ENCODE peak calls at places on chromosome 21, in five cellular contexts. Q is IMR-90, K is WTC11, W is colonic mucosa, C is progenitor cell of endocrine pancreas. P is an unnamed sample.

GRCh38 chr21:36150192-36150711 is 6.4 kb upstream of the DOP1B start:
- DNase-seq in Q (peak), W (no peak), K (no peak), C (no peak), P (peak)

GRCh38 chr21:41207401-41208388 is 39.7 kb downstream of the BACE2 start:
- DNase-seq in C (no peak), W (peak), K (no peak), Q (peak), P (no peak)

GRCh38 chr21:17786219-17787181 is 32.7 kb downstream of the C21orf91 start:
- DNase-seq in K (no peak), C (no peak), W (no peak), Q (no peak), P (no peak)

GRCh38 chr21:15604424-15604823 is 125.4 kb upstream of the USP25 start:
- DNase-seq in K (no peak), C (no peak), W (no peak), Q (peak), P (no peak)

GRCh38 chr21:37837381-37837780 is 78.9 kb downstream of the KCNJ6 start:
- DNase-seq in W (no peak), Q (no peak), K (no peak), C (no peak), P (no peak)

GRCh38 chr21:28798798-28799197 is 193.9 kb downstream of the LTN1 start:
- DNase-seq in Q (peak), K (no peak), C (no peak), W (no peak), P (no peak)

GRCh38 chr21:42187976-42188653 is 30.8 kb upstream of the ABCG1 start:
- DNase-seq in Q (no peak), W (no peak), K (no peak), C (no peak), P (no peak)

GRCh38 chr21:42666023-42666747 is 12.8 kb downstream of the PDE9A start:
- DNase-seq in C (no peak), W (no peak), Q (no peak), K (peak), P (no peak)

GRCh38 chr21:36472377-36472776 is 7.5 kb downstream of the CLDN14 start:
- DNase-seq in W (no peak), Q (no peak), C (no peak), K (no peak), P (no peak)

GRCh38 chr21:35116777-35117176 is 67.7 kb upstream of the RUNX1 start:
- DNase-seq in Q (no peak), K (no peak), W (no peak), C (no peak), P (no peak)

GRCh38 chr21:35120631-35121180 is 71.6 kb upstream of the RUNX1 start:
- DNase-seq in W (no peak), C (no peak), K (no peak), Q (no peak), P (no peak)
- TF ChIP-seq CTCF in W (no peak), C (no peak), K (no peak), Q (no peak), P (no peak)

GRCh38 chr21:33267250-33267649 is 1.1 kb downstream of the IL10RB start:
- DNase-seq in Q (no peak), C (no peak), W (no peak), K (no peak), P (no peak)
- TF ChIP-seq CTCF in Q (no peak), C (no peak), W (no peak), K (no peak), P (no peak)

GRCh38 chr21:34857874-34858273 is 189.1 kb downstream of the CLIC6 start:
- DNase-seq in Q (no peak), C (no peak), K (no peak), W (no peak), P (no peak)
- TF ChIP-seq CTCF in Q (peak), C (peak), K (no peak), W (no peak), P (peak)

GRCh38 chr21:46550511-46550941 is 54.4 kb downstream of the S100B start:
- DNase-seq in K (no peak), Q (no peak), W (no peak), C (no peak), P (no peak)

GRCh38 chr21:46552274-46552673 is 52.6 kb downstream of the S100B start:
- DNase-seq in C (no peak), W (no peak), K (no peak), Q (no peak), P (no peak)

GRCh38 chr21:46552865-46553379 is 52.0 kb downstream of the S100B start:
- DNase-seq in C (no peak), K (no peak), Q (no peak), W (no peak), P (no peak)

GRCh38 chr21:46549650-46550049 is 55.2 kb downstream of the S100B start:
- DNase-seq in W (no peak), C (no peak), K (no peak), Q (no peak), P (no peak)

DNA sequence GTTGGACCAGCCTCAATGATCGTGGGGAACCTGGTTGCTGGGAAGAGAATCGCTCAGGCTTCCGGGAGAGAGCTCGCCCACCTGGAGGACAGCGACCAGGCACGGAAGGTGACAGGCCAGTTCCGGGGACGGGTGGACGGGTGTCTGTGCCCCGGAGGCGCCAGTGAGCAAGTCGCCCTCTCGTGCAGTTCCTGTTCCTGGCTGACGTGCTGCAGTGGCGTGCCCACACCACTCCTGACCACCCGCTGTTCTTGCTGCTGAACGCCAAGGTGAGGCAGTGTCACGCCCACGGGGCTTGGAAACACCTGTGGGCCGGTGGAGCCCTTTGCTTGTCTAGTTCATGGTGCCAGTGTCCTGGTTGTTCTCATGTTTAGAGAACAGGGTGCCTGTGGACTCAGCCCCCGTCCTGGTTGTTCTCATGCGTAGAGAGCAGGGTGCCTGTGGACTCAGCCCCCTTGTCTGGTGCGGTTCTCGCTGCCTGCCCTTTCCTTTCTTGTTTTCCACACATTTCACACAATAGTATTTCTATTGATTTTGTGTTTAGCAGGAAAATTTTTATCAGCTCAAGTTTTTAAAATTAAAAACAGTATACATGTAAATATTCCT is 53.1 kb downstream of the S100B start:
- DNase-seq in C (no peak), Q (no peak), W (no peak), K (peak), P (no peak)
- TF ChIP-seq CTCF in C (no peak), Q (no peak), W (no peak), K (no peak), P (no peak)

GRCh38 chr21:44797775-44798174 is 3.8 kb downstream of the UBE2G2 start:
- DNase-seq in W (no peak), C (no peak), Q (no peak), K (no peak), P (no peak)

GRCh38 chr21:44802396-44803153 is 955 bp upstream of the UBE2G2 start:
- DNase-seq in W (no peak), K (no peak), Q (no peak), C (no peak), P (no peak)

GRCh38 chr21:44801468-44802395 is at the start of gene UBE2G2:
- DNase-seq in K (peak), Q (peak), W (peak), C (peak), P (no peak)

GRCh38 chr21:44800971-44801467 is 601 bp downstream of the UBE2G2 start:
- DNase-seq in W (peak), Q (peak), K (no peak), C (no peak), P (no peak)

DNA sequence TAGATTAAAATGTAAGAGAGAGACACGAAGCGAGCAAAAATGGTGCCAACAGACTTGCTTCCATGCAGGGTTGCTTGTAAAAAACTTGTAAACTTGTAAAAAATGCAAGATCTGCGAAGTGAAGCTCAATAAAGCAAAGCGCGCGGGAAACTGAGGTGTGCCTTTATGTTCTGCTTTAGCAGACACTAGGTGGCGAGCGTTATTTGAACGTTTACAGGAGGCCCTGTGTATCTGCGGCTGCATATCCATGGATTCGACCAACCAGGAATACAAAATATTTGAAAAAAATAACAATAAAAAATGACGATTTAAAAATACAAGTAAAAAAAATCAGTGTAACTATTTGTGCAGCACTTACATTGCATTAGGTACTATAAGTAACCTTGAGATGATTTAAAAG is 1.5 kb downstream of the UBE2G2 start:
- DNase-seq in K (no peak), C (no peak), W (peak), Q (peak), P (no peak)
- TF ChIP-seq CTCF in K (no peak), C (peak), W (peak), Q (peak), P (peak)

GRCh38 chr21:31420354-31420753 is 76.3 kb upstream of the TIAM1 start:
- DNase-seq in K (no peak), W (no peak), Q (no peak), C (no peak), P (no peak)

GRCh38 chr21:31418355-31419001 is 74.4 kb upstream of the TIAM1 start:
- DNase-seq in W (no peak), K (no peak), C (no peak), Q (no peak), P (no peak)

GRCh38 chr21:31413698-31414097 is 69.6 kb upstream of the TIAM1 start:
- DNase-seq in Q (no peak), W (no peak), C (no peak), K (no peak), P (no peak)

GRCh38 chr21:31414601-31415000 is 70.5 kb upstream of the TIAM1 start:
- DNase-seq in K (no peak), W (no peak), C (no peak), Q (no peak), P (no peak)

DNA sequence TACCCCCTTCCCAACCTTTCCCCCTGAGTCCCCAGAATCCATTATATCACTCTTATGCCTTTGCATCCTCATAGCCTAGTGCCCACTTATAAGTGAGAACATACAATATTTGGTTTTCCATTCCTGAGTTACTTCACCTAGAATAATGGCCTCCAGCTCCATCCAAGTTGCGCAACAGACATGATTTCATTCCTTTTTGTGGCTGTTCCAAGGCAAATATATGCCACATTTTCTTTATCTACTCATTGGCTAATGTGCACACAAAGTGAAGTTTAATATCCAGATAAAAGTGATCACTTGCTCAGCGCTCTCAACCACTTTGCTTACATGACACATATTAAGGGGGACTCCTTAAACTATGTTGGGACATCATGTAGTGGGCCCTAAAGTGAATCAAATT is 72.4 kb upstream of the TIAM1 start:
- DNase-seq in W (no peak), C (no peak), K (no peak), Q (no peak), P (no peak)
- TF ChIP-seq CTCF in W (no peak), C (no peak), K (no peak), Q (no peak), P (no peak)

GRCh38 chr21:31142600-31142999 is 104.3 kb upstream of the KRTAP19-8 start:
- DNase-seq in C (no peak), Q (no peak), K (no peak), W (no peak), P (no peak)
- TF ChIP-seq CTCF in C (no peak), Q (no peak), K (no peak), W (no peak), P (peak)

GRCh38 chr21:16650984-16651383 is 861.9 kb upstream of the CXADR start:
- DNase-seq in Q (no peak), K (no peak), C (no peak), W (no peak), P (no peak)

DNA sequence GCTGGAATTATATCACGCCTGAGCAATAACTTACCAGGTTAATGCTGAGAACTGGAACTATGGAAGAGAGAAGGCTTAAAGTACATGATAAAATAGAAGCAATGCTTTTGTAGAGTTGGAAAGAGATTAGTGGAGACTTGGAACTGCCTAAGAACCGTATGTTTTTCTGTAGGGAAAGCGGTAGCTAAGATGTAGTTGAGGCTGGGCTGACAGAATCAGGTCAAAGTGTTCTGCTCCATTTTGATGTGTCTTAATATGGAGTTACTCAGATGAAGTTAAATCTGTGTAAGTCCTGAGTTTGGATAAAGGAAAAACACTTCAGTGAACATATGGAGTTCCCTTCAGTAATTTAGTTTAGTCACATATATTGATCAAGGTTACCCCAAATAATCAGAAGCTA is 860.9 kb upstream of the CXADR start:
- DNase-seq in K (no peak), Q (no peak), C (no peak), W (no peak), P (no peak)
- TF ChIP-seq CTCF in K (no peak), Q (no peak), C (no peak), W (no peak), P (no peak)